ENCODE peak calls at places on chromosomes 16 and 17, in six cellular contexts. E, G, R, I, B and D are unnamed samples.

GRCh38 chr17:81513669-81514484 is 1.3 kb upstream of the ACTG1 start:
- ATAC-seq in I (peak; percentile 35), E (no peak), B (peak; percentile 9), G (peak; percentile 27), R (peak; percentile 4), D (no peak)

GRCh38 chr17:39618252-39618913 is 8.4 kb upstream of the PPP1R1B start:
- ATAC-seq in R (no peak), I (no peak), E (no peak), B (peak; percentile 14), G (no peak), D (peak; percentile 18)

GRCh38 chr16:85574672-85575475 is 38.2 kb upstream of the GSE1 start:
- ATAC-seq in I (no peak), G (no peak), E (no peak), B (no peak), R (no peak), D (no peak)

GRCh38 chr17:63476857-63477470 is at the start of gene ACE:
- ATAC-seq in I (peak; percentile 8), E (peak; percentile 71), R (peak; percentile 67), G (peak; percentile 7), B (peak; percentile 69), D (peak; percentile 14)

GRCh38 chr16:70575376-70575775 is 51.8 kb downstream of the SF3B3 start:
- ATAC-seq in B (no peak), R (no peak), I (no peak), E (no peak), G (no peak), D (no peak)

GRCh38 chr16:9713907-9714306 is 468.3 kb downstream of the GRIN2A start:
- ATAC-seq in B (no peak), G (no peak), E (no peak), I (no peak), R (no peak), D (no peak)

GRCh38 chr17:70552982-70553334 is 383.6 kb downstream of the KCNJ2 start:
- ATAC-seq in B (no peak), R (no peak), G (peak; percentile 63), E (no peak), I (no peak), D (no peak)

GRCh38 chr17:62587554-62587953 is 39.9 kb upstream of the MRC2 start:
- ATAC-seq in E (no peak), G (peak; percentile 93), R (no peak), I (peak; percentile 90), B (peak; percentile 42), D (no peak)

GRCh38 chr17:37475713-37476420 is 13.8 kb upstream of the DUSP14 start:
- ATAC-seq in R (no peak), B (no peak), G (no peak), E (no peak), I (no peak), D (no peak)